ENCODE peak calls at places on chromosomes 16 and 17, in ten cellular contexts. One of them, this sample, is unnamed.

GRCh38 chr17:28327031-28327607 is 8.1 kb downstream of the TMEM97 start:
- ATAC-seq in HCT116: no peak
- ATAC-seq in gastrocnemius medialis: no peak
- ATAC-seq in HepG2: no peak
- ATAC-seq in GM12878: peak
- ATAC-seq in heart left ventricle: no peak
- ATAC-seq in body of pancreas: no peak
- ATAC-seq in A549: no peak
- ATAC-seq in upper lobe of left lung: no peak
- ATAC-seq in right lobe of liver: no peak
- ATAC-seq in this sample: no peak

GRCh38 chr16:55728797-55729196 is 73.0 kb downstream of the SLC6A2 start:
- ATAC-seq in HCT116: no peak
- ATAC-seq in gastrocnemius medialis: no peak
- ATAC-seq in HepG2: no peak
- ATAC-seq in GM12878: no peak
- ATAC-seq in heart left ventricle: no peak
- ATAC-seq in body of pancreas: no peak
- ATAC-seq in A549: no peak
- ATAC-seq in upper lobe of left lung: no peak
- ATAC-seq in right lobe of liver: peak
- ATAC-seq in this sample: no peak

GRCh38 chr17:11005940-11006339 is 168.1 kb upstream of the PIRT start:
- ATAC-seq in HCT116: no peak
- ATAC-seq in gastrocnemius medialis: no peak
- ATAC-seq in HepG2: no peak
- ATAC-seq in GM12878: no peak
- ATAC-seq in heart left ventricle: no peak
- ATAC-seq in body of pancreas: no peak
- ATAC-seq in A549: no peak
- ATAC-seq in upper lobe of left lung: no peak
- ATAC-seq in right lobe of liver: no peak
- ATAC-seq in this sample: no peak

GRCh38 chr17:1294157-1294717 is 14.8 kb downstream of the TRARG1 start:
- ATAC-seq in HCT116: no peak
- ATAC-seq in gastrocnemius medialis: no peak
- ATAC-seq in HepG2: no peak
- ATAC-seq in GM12878: no peak
- ATAC-seq in heart left ventricle: no peak
- ATAC-seq in body of pancreas: no peak
- ATAC-seq in A549: no peak
- ATAC-seq in upper lobe of left lung: no peak
- ATAC-seq in right lobe of liver: peak
- ATAC-seq in this sample: no peak

GRCh38 chr17:50257574-50258224 is 16.6 kb upstream of the TMEM92 start:
- ATAC-seq in HCT116: no peak
- ATAC-seq in gastrocnemius medialis: no peak
- ATAC-seq in HepG2: no peak
- ATAC-seq in GM12878: no peak
- ATAC-seq in heart left ventricle: peak
- ATAC-seq in body of pancreas: no peak
- ATAC-seq in A549: no peak
- ATAC-seq in upper lobe of left lung: no peak
- ATAC-seq in right lobe of liver: no peak
- ATAC-seq in this sample: peak

GRCh38 chr17:74268554-74268953 is 5.5 kb upstream of the DNAI2 start:
- ATAC-seq in HCT116: no peak
- ATAC-seq in gastrocnemius medialis: no peak
- ATAC-seq in HepG2: no peak
- ATAC-seq in GM12878: no peak
- ATAC-seq in heart left ventricle: no peak
- ATAC-seq in body of pancreas: no peak
- ATAC-seq in A549: no peak
- ATAC-seq in upper lobe of left lung: peak
- ATAC-seq in right lobe of liver: no peak
- ATAC-seq in this sample: no peak

GRCh38 chr17:63474174-63474913 is 2.5 kb upstream of the ACE start:
- ATAC-seq in HCT116: no peak
- ATAC-seq in gastrocnemius medialis: peak
- ATAC-seq in HepG2: no peak
- ATAC-seq in GM12878: no peak
- ATAC-seq in heart left ventricle: peak
- ATAC-seq in body of pancreas: peak
- ATAC-seq in A549: no peak
- ATAC-seq in upper lobe of left lung: no peak
- ATAC-seq in right lobe of liver: peak
- ATAC-seq in this sample: no peak

GRCh38 chr17:58626905-58627304 is 64.9 kb downstream of the TEX14 start:
- ATAC-seq in HCT116: no peak
- ATAC-seq in gastrocnemius medialis: no peak
- ATAC-seq in HepG2: no peak
- ATAC-seq in GM12878: no peak
- ATAC-seq in heart left ventricle: no peak
- ATAC-seq in body of pancreas: no peak
- ATAC-seq in A549: no peak
- ATAC-seq in upper lobe of left lung: no peak
- ATAC-seq in right lobe of liver: no peak
- ATAC-seq in this sample: no peak

GRCh38 chr16:78743556-78743955 is 644.1 kb downstream of the WWOX start:
- ATAC-seq in HCT116: no peak
- ATAC-seq in gastrocnemius medialis: no peak
- ATAC-seq in HepG2: no peak
- ATAC-seq in GM12878: no peak
- ATAC-seq in heart left ventricle: no peak
- ATAC-seq in body of pancreas: no peak
- ATAC-seq in A549: no peak
- ATAC-seq in upper lobe of left lung: no peak
- ATAC-seq in right lobe of liver: no peak
- ATAC-seq in this sample: no peak

GRCh38 chr17:17722081-17722905 is 41.0 kb downstream of the RAI1 start:
- ATAC-seq in HCT116: no peak
- ATAC-seq in gastrocnemius medialis: no peak
- ATAC-seq in HepG2: no peak
- ATAC-seq in GM12878: no peak
- ATAC-seq in heart left ventricle: no peak
- ATAC-seq in body of pancreas: no peak
- ATAC-seq in A549: no peak
- ATAC-seq in upper lobe of left lung: no peak
- ATAC-seq in right lobe of liver: no peak
- ATAC-seq in this sample: no peak
- H3K27ac ChIP-seq in HCT116: no peak
- H3K27ac ChIP-seq in gastrocnemius medialis: no peak
- H3K27ac ChIP-seq in HepG2: no peak
- H3K27ac ChIP-seq in GM12878: no peak
- H3K27ac ChIP-seq in heart left ventricle: no peak
- H3K27ac ChIP-seq in body of pancreas: no peak
- H3K27ac ChIP-seq in A549: no peak
- H3K27ac ChIP-seq in upper lobe of left lung: no peak
- H3K27ac ChIP-seq in right lobe of liver: no peak
- H3K27ac ChIP-seq in this sample: peak

GRCh38 chr16:22844426-22844825 is 30.5 kb downstream of the HS3ST2 start:
- ATAC-seq in HCT116: no peak
- ATAC-seq in gastrocnemius medialis: no peak
- ATAC-seq in HepG2: no peak
- ATAC-seq in GM12878: no peak
- ATAC-seq in heart left ventricle: no peak
- ATAC-seq in body of pancreas: no peak
- ATAC-seq in A549: no peak
- ATAC-seq in upper lobe of left lung: no peak
- ATAC-seq in right lobe of liver: no peak
- ATAC-seq in this sample: no peak
- TF ChIP-seq POLR2A in HCT116: no peak
- TF ChIP-seq POLR2A in gastrocnemius medialis: no peak
- TF ChIP-seq POLR2A in HepG2: no peak
- TF ChIP-seq POLR2A in GM12878: no peak
- TF ChIP-seq POLR2A in heart left ventricle: no peak
- TF ChIP-seq POLR2A in body of pancreas: no peak
- TF ChIP-seq POLR2A in A549: no peak
- TF ChIP-seq POLR2A in upper lobe of left lung: no peak
- TF ChIP-seq POLR2A in right lobe of liver: no peak
- TF ChIP-seq POLR2A in this sample: no peak

GRCh38 chr17:4083173-4083572 is 59.7 kb downstream of the ZZEF1 start:
- ATAC-seq in HCT116: no peak
- ATAC-seq in gastrocnemius medialis: no peak
- ATAC-seq in HepG2: no peak
- ATAC-seq in GM12878: no peak
- ATAC-seq in heart left ventricle: no peak
- ATAC-seq in body of pancreas: no peak
- ATAC-seq in A549: no peak
- ATAC-seq in upper lobe of left lung: no peak
- ATAC-seq in right lobe of liver: peak
- ATAC-seq in this sample: no peak

GRCh38 chr17:4090898-4091297 is 51.9 kb downstream of the ZZEF1 start:
- ATAC-seq in HCT116: no peak
- ATAC-seq in gastrocnemius medialis: peak
- ATAC-seq in HepG2: no peak
- ATAC-seq in GM12878: no peak
- ATAC-seq in heart left ventricle: no peak
- ATAC-seq in body of pancreas: no peak
- ATAC-seq in A549: no peak
- ATAC-seq in upper lobe of left lung: no peak
- ATAC-seq in right lobe of liver: no peak
- ATAC-seq in this sample: no peak

GRCh38 chr17:4082136-4082924 is 60.5 kb downstream of the ZZEF1 start:
- ATAC-seq in HCT116: no peak
- ATAC-seq in gastrocnemius medialis: no peak
- ATAC-seq in HepG2: no peak
- ATAC-seq in GM12878: no peak
- ATAC-seq in heart left ventricle: no peak
- ATAC-seq in body of pancreas: peak
- ATAC-seq in A549: no peak
- ATAC-seq in upper lobe of left lung: no peak
- ATAC-seq in right lobe of liver: no peak
- ATAC-seq in this sample: no peak

GRCh38 chr17:4087911-4088693 is 54.7 kb downstream of the ZZEF1 start:
- ATAC-seq in HCT116: no peak
- ATAC-seq in gastrocnemius medialis: no peak
- ATAC-seq in HepG2: no peak
- ATAC-seq in GM12878: no peak
- ATAC-seq in heart left ventricle: no peak
- ATAC-seq in body of pancreas: no peak
- ATAC-seq in A549: peak
- ATAC-seq in upper lobe of left lung: no peak
- ATAC-seq in right lobe of liver: no peak
- ATAC-seq in this sample: no peak

DNA sequence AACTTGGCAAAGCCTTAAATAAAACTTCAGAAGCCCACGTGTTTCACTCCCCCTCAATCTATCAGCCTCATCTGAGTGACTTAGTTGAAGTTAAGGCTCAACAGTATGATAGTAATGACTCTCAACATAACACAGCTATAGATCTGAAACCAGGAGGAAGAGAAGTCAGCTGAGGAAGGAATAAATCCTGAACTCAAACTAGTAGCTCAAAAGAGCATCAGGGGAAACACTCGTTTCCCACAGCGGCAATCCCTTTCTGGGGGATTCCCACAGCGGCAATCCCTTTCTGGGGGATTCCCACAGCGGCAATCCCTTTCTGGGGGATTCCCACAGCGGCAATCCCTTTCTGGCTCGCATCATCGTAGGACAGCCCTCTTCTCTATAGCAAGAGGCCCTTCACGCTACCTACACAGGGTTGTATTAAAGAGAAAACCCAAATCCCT is 56.8 kb downstream of the ZZEF1 start:
- ATAC-seq in HCT116: no peak
- ATAC-seq in gastrocnemius medialis: no peak
- ATAC-seq in HepG2: no peak
- ATAC-seq in GM12878: peak
- ATAC-seq in heart left ventricle: no peak
- ATAC-seq in body of pancreas: no peak
- ATAC-seq in A549: no peak
- ATAC-seq in upper lobe of left lung: no peak
- ATAC-seq in right lobe of liver: no peak
- ATAC-seq in this sample: no peak
- H3K27ac ChIP-seq in HCT116: no peak
- H3K27ac ChIP-seq in gastrocnemius medialis: no peak
- H3K27ac ChIP-seq in HepG2: no peak
- H3K27ac ChIP-seq in GM12878: peak
- H3K27ac ChIP-seq in heart left ventricle: no peak
- H3K27ac ChIP-seq in body of pancreas: no peak
- H3K27ac ChIP-seq in A549: no peak
- H3K27ac ChIP-seq in upper lobe of left lung: no peak
- H3K27ac ChIP-seq in right lobe of liver: no peak
- H3K27ac ChIP-seq in this sample: no peak

GRCh38 chr17:61927211-61928100 is at the start of gene INTS2:
- ATAC-seq in HCT116: peak
- ATAC-seq in gastrocnemius medialis: peak
- ATAC-seq in HepG2: peak
- ATAC-seq in GM12878: peak
- ATAC-seq in heart left ventricle: peak
- ATAC-seq in body of pancreas: peak
- ATAC-seq in A549: peak
- ATAC-seq in upper lobe of left lung: peak
- ATAC-seq in right lobe of liver: peak
- ATAC-seq in this sample: peak
- TF ChIP-seq POLR2A in HCT116: peak
- TF ChIP-seq POLR2A in gastrocnemius medialis: peak
- TF ChIP-seq POLR2A in HepG2: peak
- TF ChIP-seq POLR2A in GM12878: peak
- TF ChIP-seq POLR2A in heart left ventricle: no peak
- TF ChIP-seq POLR2A in body of pancreas: peak
- TF ChIP-seq POLR2A in A549: peak
- TF ChIP-seq POLR2A in upper lobe of left lung: peak
- TF ChIP-seq POLR2A in right lobe of liver: peak
- TF ChIP-seq POLR2A in this sample: peak

This sample was measured in gastroesophageal sphincter.